ENCODE peak calls at places on chromosomes 16 and 17, in seven cellular contexts. B, P, I, D, X, F and W are unnamed samples.

GRCh38 chr16:49489686-49490320 is 116.2 kb downstream of the C16orf78 start:
- DNase-seq in B (no peak), P (peak; percentile 28), I (no peak), D (no peak), X (no peak), F (no peak), W (no peak)

GRCh38 chr16:88298882-88299745 is 83.6 kb upstream of the ZNF469 start:
- DNase-seq in B (no peak), P (no peak), I (no peak), D (no peak), X (no peak), F (peak; percentile 26), W (no peak)

GRCh38 chr17:44062871-44063270 is 3.6 kb downstream of the LSM12 start:
- DNase-seq in B (no peak), P (no peak), I (no peak), D (no peak), X (no peak), F (no peak), W (no peak)

GRCh38 chr17:13557077-13557476 is 44.7 kb downstream of the HS3ST3A1 start:
- DNase-seq in B (no peak), P (no peak), I (no peak), D (no peak), X (no peak), F (peak; percentile 77), W (no peak)

GRCh38 chr17:73813201-73813600 is 169.0 kb upstream of the SDK2 start:
- DNase-seq in B (no peak), P (no peak), I (no peak), D (no peak), X (no peak), F (no peak), W (no peak)

GRCh38 chr16:65113441-65113840 is 8.4 kb downstream of the CDH11 start:
- DNase-seq in B (no peak), P (no peak), I (no peak), D (no peak), X (no peak), F (no peak), W (no peak)

GRCh38 chr17:61736438-61736837 is 126.9 kb downstream of the BRIP1 start:
- DNase-seq in B (no peak), P (no peak), I (no peak), D (no peak), X (no peak), F (no peak), W (no peak)

GRCh38 chr16:85898521-85899442 is at the start of gene IRF8:
- DNase-seq in B (peak; percentile 90), P (peak; percentile 85), I (peak; percentile 61), D (peak; percentile 39), X (peak; percentile 4), F (peak; percentile 46), W (peak; percentile 86)

GRCh38 chr16:68082596-68083238 is 2.5 kb upstream of the NFATC3 start:
- DNase-seq in B (no peak), P (no peak), I (no peak), D (no peak), X (no peak), F (no peak), W (no peak)